ENCODE peak calls at places on chromosome 4, in eight cellular contexts. G is endodermal cell, E is foreskin keratinocyte, C is lower lobe of right lung, U is lung, H is heart right ventricle, R is Peyer's patch, S is ascending aorta. K is an unnamed sample.
A peak's percentile ranks its signal among the peaks of the same experiment; 100 is the strongest.

GRCh38 chr4:82123934-82124333 is 249.9 kb downstream of the HNRNPD start:
- DNase-seq in G (peak; percentile 53), E (no peak), C (no peak), U (no peak), H (no peak), R (no peak), S (no peak), K (no peak)

GRCh38 chr4:182222766-182223165 is 20.4 kb upstream of the TENM3 start:
- DNase-seq in G (no peak), E (no peak), C (no peak), U (no peak), H (no peak), R (no peak), S (no peak), K (no peak)

GRCh38 chr4:149638073-149638472 is 177.6 kb downstream of the IQCM start:
- DNase-seq in G (no peak), E (peak; percentile 84), C (no peak), U (no peak), H (no peak), R (no peak), S (no peak), K (no peak)

GRCh38 chr4:75011131-75011795 is 78.3 kb downstream of the PARM1 start:
- DNase-seq in G (no peak), E (peak; percentile 37), C (no peak), U (no peak), H (no peak), R (no peak), S (no peak), K (no peak)

GRCh38 chr4:89889289-89889688 is 5.4 kb upstream of the MMRN1 start:
- DNase-seq in G (no peak), E (no peak), C (peak; percentile 30), U (no peak), H (peak; percentile 17), R (no peak), S (no peak), K (no peak)

GRCh38 chr4:16269742-16270522 is 43.7 kb upstream of the TAPT1 start:
- DNase-seq in G (no peak), E (peak; percentile 98), C (peak; percentile 52), U (no peak), H (no peak), R (no peak), S (peak; percentile 73), K (no peak)

GRCh38 chr4:123649644-123650356 is 253.2 kb downstream of the SPRY1 start:
- DNase-seq in G (peak; percentile 69), E (peak; percentile 76), C (no peak), U (peak; percentile 34), H (peak; percentile 42), R (peak; percentile 56), S (peak; percentile 70), K (no peak)

GRCh38 chr4:186669159-186669720 is 54.4 kb downstream of the FAT1 start:
- DNase-seq in G (peak; percentile 79), E (peak; percentile 29), C (no peak), U (no peak), H (no peak), R (no peak), S (no peak), K (no peak)

GRCh38 chr4:136687118-136687517 is 845.2 kb downstream of the PCDH18 start:
- DNase-seq in G (peak; percentile 65), E (no peak), C (no peak), U (no peak), H (no peak), R (no peak), S (no peak), K (no peak)

GRCh38 chr4:45716093-45716492 is 407.8 kb downstream of the GABRG1 start:
- DNase-seq in G (no peak), E (no peak), C (no peak), U (no peak), H (no peak), R (no peak), S (no peak), K (no peak)

GRCh38 chr4:65668201-65669007 is 1.9 kb downstream of the EPHA5 start:
- DNase-seq in G (peak; percentile 62), E (no peak), C (no peak), U (no peak), H (no peak), R (no peak), S (no peak), K (no peak)

GRCh38 chr4:151316645-151317044 is 8.8 kb downstream of the SH3D19 start:
- DNase-seq in G (no peak), E (no peak), C (no peak), U (no peak), H (no peak), R (peak; percentile 77), S (no peak), K (no peak)

DNA sequence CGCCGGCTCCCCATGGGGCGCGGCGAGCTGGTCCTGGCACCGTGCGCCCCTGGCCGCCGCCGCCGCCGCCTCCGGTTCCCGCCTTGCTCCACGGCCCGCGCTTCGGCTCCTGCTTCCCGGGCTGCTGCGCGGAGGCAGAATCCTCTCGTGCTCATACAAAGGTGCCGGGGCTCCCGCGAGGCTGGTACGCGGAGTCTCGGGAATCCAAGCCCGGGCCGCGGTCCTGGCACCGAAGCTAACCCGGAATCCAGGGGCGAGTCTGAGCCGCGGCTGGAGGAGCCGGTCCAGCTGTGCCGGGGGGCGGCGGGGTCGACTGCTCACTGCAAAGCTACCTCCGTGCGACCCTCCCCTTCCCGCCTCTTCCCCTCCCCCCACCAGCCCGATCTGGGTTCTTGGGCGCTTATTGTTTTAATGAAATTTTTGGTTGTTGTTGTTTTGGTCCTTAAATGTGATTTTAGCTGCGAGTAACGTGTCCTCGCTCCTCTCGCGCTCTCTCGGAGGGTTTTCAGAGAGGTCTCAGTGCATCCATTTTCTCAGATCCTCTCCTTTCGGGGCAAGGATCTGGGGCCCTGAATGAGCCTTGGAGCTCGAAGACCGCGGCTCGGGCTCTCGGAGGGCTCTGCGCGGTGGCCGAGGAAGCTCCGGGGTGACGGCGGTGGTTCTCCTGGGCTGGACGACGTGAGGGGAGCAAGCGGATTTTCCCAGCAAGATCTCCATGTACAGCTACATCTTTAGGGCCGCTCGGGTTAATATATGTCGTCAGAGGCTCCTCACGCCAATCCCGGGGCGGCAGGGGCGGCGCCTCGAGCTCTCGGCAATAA is at the start of gene HAND2:
- DNase-seq in G (peak; percentile 84), E (no peak), C (no peak), U (no peak), H (peak; percentile 87), R (no peak), S (peak; percentile 90), K (no peak)
- H3K27me3 ChIP-seq in G (peaks cover 97% of the 10 kb centered on the region), E (peaks cover 89% of the 10 kb centered on the region), C (peaks cover 97% of the 10 kb centered on the region), U (peaks cover 18% of the 10 kb centered on the region), H (peaks cover 43% of the 10 kb centered on the region), R (peaks cover 45% of the 10 kb centered on the region), S (no peaks in the 10 kb centered on the region), K (peaks cover 90% of the 10 kb centered on the region)

GRCh38 chr4:55736605-55737183 is 82.9 kb upstream of the EXOC1L start:
- DNase-seq in G (no peak), E (no peak), C (no peak), U (no peak), H (no peak), R (no peak), S (no peak), K (no peak)
- TF ChIP-seq CTCF in G (peak; percentile 70), E (peak; percentile 74), C (peak; percentile 27), U (no peak), H (no peak), R (peak; percentile 48), S (peak; percentile 10), K (peak; percentile 28)

DNA sequence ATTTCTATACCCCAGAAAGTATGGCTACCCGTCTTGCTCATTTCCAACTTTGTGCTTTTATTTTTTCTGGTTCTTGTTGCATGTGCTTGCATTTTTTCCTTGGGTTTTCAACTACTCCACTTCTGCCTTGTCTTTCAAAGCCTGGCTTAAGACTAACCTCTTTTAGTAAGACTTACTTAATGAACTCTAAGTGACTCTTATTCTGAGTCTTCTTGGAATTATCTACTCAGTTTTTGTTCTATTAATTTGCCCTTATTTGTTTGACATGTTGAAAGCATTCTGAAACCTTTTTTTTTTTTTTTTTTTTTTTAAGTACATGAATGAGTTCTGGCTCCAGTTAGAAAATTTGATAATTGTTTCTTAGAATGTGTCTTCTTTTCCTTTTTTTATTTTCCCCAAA is 74.8 kb downstream of the SLIT2 start:
- DNase-seq in G (no peak), E (no peak), C (no peak), U (no peak), H (no peak), R (no peak), S (no peak), K (no peak)
- H3K27me3 ChIP-seq in G (peaks cover 3% of the 10 kb centered on the region), E (no peaks in the 10 kb centered on the region), C (no peaks in the 10 kb centered on the region), U (no peaks in the 10 kb centered on the region), H (no peaks in the 10 kb centered on the region), R (no peaks in the 10 kb centered on the region), S (no peaks in the 10 kb centered on the region), K (no peaks in the 10 kb centered on the region)

GRCh38 chr4:102827674-102828496 is 534 bp upstream of the UBE2D3 start:
- DNase-seq in G (peak; percentile 99), E (peak; percentile 100), C (peak; percentile 100), U (peak; percentile 99), H (peak; percentile 100), R (peak; percentile 100), S (peak; percentile 100), K (peak; percentile 99)
- TF ChIP-seq CTCF in G (no peak), E (peak; percentile 37), C (no peak), U (no peak), H (no peak), R (no peak), S (no peak), K (no peak)

GRCh38 chr4:10457255-10457801 is at the start of gene ZNF518B:
- DNase-seq in G (peak; percentile 91), E (no peak), C (peak; percentile 81), U (peak; percentile 61), H (peak; percentile 54), R (peak; percentile 87), S (peak; percentile 79), K (no peak)
- H3K27me3 ChIP-seq in G (peaks cover 46% of the 10 kb centered on the region), E (peaks cover 10% of the 10 kb centered on the region), C (peaks cover 23% of the 10 kb centered on the region), U (peaks cover 2% of the 10 kb centered on the region), H (peaks cover 31% of the 10 kb centered on the region), R (no peaks in the 10 kb centered on the region), S (no peaks in the 10 kb centered on the region), K (peaks cover 13% of the 10 kb centered on the region)

GRCh38 chr4:27692098-27692679 is 831.5 kb downstream of the STIM2 start:
- DNase-seq in G (peak; percentile 67), E (peak; percentile 25), C (no peak), U (no peak), H (no peak), R (no peak), S (no peak), K (no peak)
- TF ChIP-seq CTCF in G (peak; percentile 84), E (peak; percentile 72), C (peak; percentile 39), U (no peak), H (no peak), R (peak; percentile 47), S (no peak), K (peak; percentile 54)

DNA sequence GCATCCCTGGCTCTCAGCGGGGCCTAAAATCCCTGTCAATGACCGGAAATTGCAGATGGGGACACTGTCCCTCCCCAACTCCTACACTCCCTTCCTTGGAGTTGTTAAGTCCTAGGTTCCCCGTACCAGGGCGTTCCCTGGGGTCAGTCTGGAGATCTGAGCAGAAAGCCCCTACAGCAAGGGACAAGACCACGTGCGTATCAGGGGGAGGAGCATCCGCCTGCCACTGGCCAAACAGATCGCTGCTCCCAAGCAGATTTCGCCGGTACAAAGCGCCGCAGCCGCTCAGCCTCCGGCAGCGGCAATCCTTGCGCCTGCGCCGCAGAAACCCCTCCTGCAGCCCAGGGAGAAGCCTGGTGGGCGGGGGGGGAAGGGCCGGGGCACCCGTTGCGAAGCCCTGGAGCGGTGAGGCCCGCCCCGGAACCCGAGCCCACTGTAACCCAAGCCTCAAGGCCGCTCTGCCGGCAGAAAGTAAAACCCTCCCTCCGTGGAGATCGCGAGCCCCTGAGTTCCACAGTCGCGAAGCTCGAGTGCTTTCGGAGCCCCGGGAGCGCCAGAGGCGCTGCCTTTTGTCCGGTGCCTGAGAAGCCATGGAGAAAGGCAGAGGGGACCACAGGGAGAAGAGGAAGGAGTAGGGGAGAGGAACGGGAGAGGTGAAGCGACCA is 2.7 kb downstream of the CRMP1 start:
- DNase-seq in G (peak; percentile 96), E (no peak), C (no peak), U (no peak), H (peak; percentile 14), R (no peak), S (no peak), K (no peak)
- H3K27me3 ChIP-seq in G (peaks cover 62% of the 10 kb centered on the region), E (peaks cover 92% of the 10 kb centered on the region), C (peaks cover 82% of the 10 kb centered on the region), U (peaks cover 8% of the 10 kb centered on the region), H (peaks cover 94% of the 10 kb centered on the region), R (peaks cover 40% of the 10 kb centered on the region), S (peaks cover 16% of the 10 kb centered on the region), K (peaks cover 79% of the 10 kb centered on the region)

K was measured in kidney epithelial cell.